ENCODE peak calls at places on chromosome 14, in eight cellular contexts. One of them, this sample, is unnamed.

GRCh38 chr14:59768855-59769254 is 101.7 kb downstream of the RTN1 start:
- DNase-seq in T-helper 1 cell: no peak
- DNase-seq in Caki2: no peak
- DNase-seq in astrocyte: peak; percentile 49
- DNase-seq in SK-N-DZ: no peak
- DNase-seq in thoracic aorta: no peak
- DNase-seq in anterior cingulate cortex: no peak
- DNase-seq in HT-29: no peak
- DNase-seq in this sample: no peak

GRCh38 chr14:94681300-94682060 is 69.3 kb downstream of the SERPINA3 start:
- DNase-seq in anterior cingulate cortex: no peak
- DNase-seq in T-helper 1 cell: no peak
- DNase-seq in HT-29: peak; percentile 62
- DNase-seq in astrocyte: peak; percentile 7
- DNase-seq in SK-N-DZ: no peak
- DNase-seq in thoracic aorta: no peak
- DNase-seq in Caki2: peak; percentile 12
- DNase-seq in this sample: peak; percentile 71

GRCh38 chr14:30874999-30875787 is 834 bp downstream of the COCH start:
- DNase-seq in anterior cingulate cortex: no peak
- DNase-seq in astrocyte: no peak
- DNase-seq in SK-N-DZ: no peak
- DNase-seq in HT-29: no peak
- DNase-seq in thoracic aorta: no peak
- DNase-seq in T-helper 1 cell: no peak
- DNase-seq in Caki2: no peak
- DNase-seq in this sample: no peak

GRCh38 chr14:104390221-104390931 is 189.2 kb upstream of the C14orf180 start:
- DNase-seq in anterior cingulate cortex: no peak
- DNase-seq in HT-29: no peak
- DNase-seq in astrocyte: no peak
- DNase-seq in T-helper 1 cell: no peak
- DNase-seq in Caki2: no peak
- DNase-seq in SK-N-DZ: no peak
- DNase-seq in thoracic aorta: no peak
- DNase-seq in this sample: no peak

GRCh38 chr14:55383541-55384140 is 28.0 kb downstream of the ATG14 start:
- DNase-seq in anterior cingulate cortex: no peak
- DNase-seq in T-helper 1 cell: no peak
- DNase-seq in astrocyte: peak; percentile 63
- DNase-seq in thoracic aorta: no peak
- DNase-seq in HT-29: no peak
- DNase-seq in Caki2: peak; percentile 60
- DNase-seq in SK-N-DZ: no peak
- DNase-seq in this sample: no peak

GRCh38 chr14:76086636-76087035 is 65.1 kb upstream of the GPATCH2L start:
- DNase-seq in anterior cingulate cortex: peak; percentile 12
- DNase-seq in Caki2: no peak
- DNase-seq in astrocyte: no peak
- DNase-seq in SK-N-DZ: no peak
- DNase-seq in thoracic aorta: no peak
- DNase-seq in HT-29: no peak
- DNase-seq in T-helper 1 cell: no peak
- DNase-seq in this sample: no peak

GRCh38 chr14:75443203-75443969 is 15.6 kb downstream of the JDP2 start:
- DNase-seq in astrocyte: peak; percentile 20
- DNase-seq in HT-29: no peak
- DNase-seq in T-helper 1 cell: no peak
- DNase-seq in Caki2: no peak
- DNase-seq in SK-N-DZ: no peak
- DNase-seq in anterior cingulate cortex: no peak
- DNase-seq in thoracic aorta: no peak
- DNase-seq in this sample: no peak

GRCh38 chr14:67680121-67680602 is 5.7 kb upstream of the VTI1B start:
- DNase-seq in Caki2: peak; percentile 41
- DNase-seq in thoracic aorta: no peak
- DNase-seq in astrocyte: peak; percentile 85
- DNase-seq in SK-N-DZ: no peak
- DNase-seq in HT-29: no peak
- DNase-seq in anterior cingulate cortex: no peak
- DNase-seq in T-helper 1 cell: no peak
- DNase-seq in this sample: peak; percentile 85

GRCh38 chr14:102917469-102918211 is 4.8 kb upstream of the AMN start:
- DNase-seq in T-helper 1 cell: peak; percentile 43
- DNase-seq in SK-N-DZ: peak; percentile 38
- DNase-seq in HT-29: no peak
- DNase-seq in anterior cingulate cortex: no peak
- DNase-seq in thoracic aorta: no peak
- DNase-seq in astrocyte: no peak
- DNase-seq in Caki2: peak; percentile 10
- DNase-seq in this sample: peak; percentile 67

GRCh38 chr14:104117341-104118005 is 20.9 kb upstream of the KIF26A start:
- DNase-seq in thoracic aorta: no peak
- DNase-seq in anterior cingulate cortex: no peak
- DNase-seq in SK-N-DZ: no peak
- DNase-seq in Caki2: no peak
- DNase-seq in astrocyte: no peak
- DNase-seq in T-helper 1 cell: no peak
- DNase-seq in HT-29: peak; percentile 22
- DNase-seq in this sample: no peak

GRCh38 chr14:105249175-105250007 is 1.1 kb downstream of the BTBD6 start:
- DNase-seq in HT-29: no peak
- DNase-seq in T-helper 1 cell: no peak
- DNase-seq in SK-N-DZ: no peak
- DNase-seq in anterior cingulate cortex: no peak
- DNase-seq in Caki2: no peak
- DNase-seq in thoracic aorta: no peak
- DNase-seq in astrocyte: peak; percentile 31
- DNase-seq in this sample: peak; percentile 27

GRCh38 chr14:40374221-40374620 is 942.0 kb upstream of the FBXO33 start:
- DNase-seq in T-helper 1 cell: no peak
- DNase-seq in anterior cingulate cortex: no peak
- DNase-seq in HT-29: no peak
- DNase-seq in astrocyte: no peak
- DNase-seq in SK-N-DZ: no peak
- DNase-seq in Caki2: no peak
- DNase-seq in thoracic aorta: no peak
- DNase-seq in this sample: no peak

GRCh38 chr14:72731252-72732020 is 162.5 kb downstream of the DPF3 start:
- DNase-seq in thoracic aorta: no peak
- DNase-seq in T-helper 1 cell: no peak
- DNase-seq in astrocyte: no peak
- DNase-seq in Caki2: no peak
- DNase-seq in anterior cingulate cortex: peak; percentile 23
- DNase-seq in HT-29: no peak
- DNase-seq in SK-N-DZ: no peak
- DNase-seq in this sample: no peak

GRCh38 chr14:87076146-87076545 is 916.8 kb downstream of the GALC start:
- DNase-seq in astrocyte: no peak
- DNase-seq in T-helper 1 cell: no peak
- DNase-seq in anterior cingulate cortex: no peak
- DNase-seq in SK-N-DZ: no peak
- DNase-seq in Caki2: no peak
- DNase-seq in thoracic aorta: no peak
- DNase-seq in HT-29: no peak
- DNase-seq in this sample: no peak

GRCh38 chr14:100449225-100449987 is 126.3 kb downstream of the SLC25A47 start:
- DNase-seq in thoracic aorta: no peak
- DNase-seq in anterior cingulate cortex: no peak
- DNase-seq in SK-N-DZ: no peak
- DNase-seq in astrocyte: no peak
- DNase-seq in HT-29: no peak
- DNase-seq in T-helper 1 cell: no peak
- DNase-seq in Caki2: no peak
- DNase-seq in this sample: no peak

GRCh38 chr14:62409909-62410308 is 635.3 kb downstream of the KCNH5 start:
- DNase-seq in SK-N-DZ: no peak
- DNase-seq in T-helper 1 cell: no peak
- DNase-seq in Caki2: no peak
- DNase-seq in HT-29: no peak
- DNase-seq in anterior cingulate cortex: no peak
- DNase-seq in astrocyte: peak; percentile 66
- DNase-seq in thoracic aorta: no peak
- DNase-seq in this sample: peak; percentile 6